ENCODE peak calls at places on chromosomes 2 and 18, in six cellular contexts. Q is spleen, H is HepG2, C is GM12878, U is transverse colon, B is SK-N-SH. R is an unnamed sample. For H3K4me1, the result is how much of the 10 kb centered on the place peaks cover.

GRCh38 chr2:207189040-207189439 is 23.3 kb upstream of the KLF7 start:
- DNase-seq in Q (no peak), H (no peak), C (no peak), U (no peak), B (no peak), R (no peak)

GRCh38 chr2:127528487-127528886 is 2.2 kb upstream of the IWS1 start:
- DNase-seq in Q (no peak), H (no peak), C (no peak), U (no peak), B (no peak), R (no peak)

GRCh38 chr2:197464180-197464579 is 10.8 kb downstream of the COQ10B start:
- DNase-seq in Q (no peak), H (no peak), C (no peak), U (no peak), B (no peak), R (no peak)

GRCh38 chr18:68779169-68779568 is 18.7 kb upstream of the CCDC102B start:
- DNase-seq in Q (no peak), H (no peak), C (no peak), U (no peak), B (no peak), R (no peak)

GRCh38 chr2:224754129-224754528 is 38.0 kb upstream of the CCDC195 start:
- DNase-seq in Q (no peak), H (no peak), C (no peak), U (no peak), B (no peak), R (no peak)

GRCh38 chr2:49753344-49753930 is 599.1 kb upstream of the FSHR start:
- DNase-seq in Q (no peak), H (peak), C (no peak), U (no peak), B (no peak), R (no peak)

GRCh38 chr2:79512442-79513401 is at the start of gene CTNNA2:
- DNase-seq in Q (peak), H (peak), C (no peak), U (peak), B (peak), R (no peak)

GRCh38 chr2:10935953-10936942 is 24.5 kb downstream of the KCNF1 start:
- DNase-seq in Q (no peak), H (peak), C (no peak), U (no peak), B (no peak), R (no peak)

GRCh38 chr18:77013777-77014525 is 118.6 kb downstream of the MBP start:
- DNase-seq in Q (no peak), H (no peak), C (no peak), U (peak), B (no peak), R (peak)

DNA sequence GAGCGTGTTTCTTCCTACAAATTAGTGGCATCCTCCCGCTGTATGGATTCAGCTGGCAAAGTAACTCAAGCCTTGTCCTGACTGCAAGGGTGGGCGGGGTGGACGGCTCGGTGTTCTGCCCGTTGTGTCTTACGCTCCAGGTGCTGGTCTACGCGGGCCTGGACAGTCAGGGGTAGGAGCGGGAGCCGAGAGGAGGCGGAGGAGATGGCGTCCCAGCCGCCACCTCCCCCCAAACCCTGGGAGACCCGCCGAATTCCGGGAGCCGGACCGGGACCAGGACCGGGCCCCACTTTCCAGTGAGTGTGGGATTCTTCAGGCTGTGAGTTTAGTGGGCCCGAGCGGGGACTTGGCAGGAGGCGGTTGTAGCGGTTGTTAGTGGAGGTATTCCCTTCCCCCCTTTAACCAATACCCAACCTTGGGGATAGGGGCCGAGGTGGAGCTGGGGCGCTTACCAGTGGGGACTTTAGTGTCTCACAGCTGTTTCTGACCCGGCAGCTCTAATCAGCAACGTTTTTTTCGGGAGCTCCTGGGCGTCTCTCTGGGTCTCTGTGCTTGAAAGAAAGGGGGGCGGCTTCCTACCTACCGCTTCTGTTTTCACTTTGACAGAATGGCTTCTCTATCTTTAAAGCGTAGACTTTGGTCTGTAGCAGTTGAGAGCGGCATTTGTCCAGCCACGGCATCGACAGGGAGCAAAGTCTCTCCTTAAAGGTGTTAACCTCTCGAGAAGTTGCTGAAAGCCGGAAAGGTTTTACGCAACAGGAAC is at the start of the genes PEX13 and PUS10:
- DNase-seq in Q (peak), H (peak), C (peak), U (peak), B (peak), R (peak)
- TF ChIP-seq POLR2AphosphoS5 in Q (peak), H (peak), C (no peak), U (no peak), B (peak), R (no peak)

GRCh38 chr2:237254911-237255578 is 158.9 kb downstream of the COL6A3 start:
- DNase-seq in Q (no peak), H (no peak), C (no peak), U (no peak), B (no peak), R (no peak)
- H3K4me1 ChIP-seq in Q (under half), H (under half), C (under half), U (under half), B (under half), R (under half)

GRCh38 chr18:80196528-80197320 is 50.6 kb downstream of the PARD6G start:
- DNase-seq in Q (no peak), H (no peak), C (no peak), U (no peak), B (no peak), R (no peak)

GRCh38 chr18:80198994-80199748 is 48.1 kb downstream of the PARD6G start:
- DNase-seq in Q (no peak), H (no peak), C (no peak), U (no peak), B (no peak), R (no peak)

GRCh38 chr18:80194874-80195570 is 52.3 kb downstream of the PARD6G start:
- DNase-seq in Q (no peak), H (no peak), C (peak), U (no peak), B (no peak), R (peak)

GRCh38 chr18:80198391-80198790 is 48.9 kb downstream of the PARD6G start:
- DNase-seq in Q (no peak), H (no peak), C (no peak), U (no peak), B (no peak), R (no peak)

GRCh38 chr18:80197490-80197889 is 49.8 kb downstream of the PARD6G start:
- DNase-seq in Q (no peak), H (no peak), C (no peak), U (no peak), B (no peak), R (no peak)
- H3K27ac ChIP-seq in Q (peak), H (no peak), C (no peak), U (no peak), B (no peak), R (peak)

DNA sequence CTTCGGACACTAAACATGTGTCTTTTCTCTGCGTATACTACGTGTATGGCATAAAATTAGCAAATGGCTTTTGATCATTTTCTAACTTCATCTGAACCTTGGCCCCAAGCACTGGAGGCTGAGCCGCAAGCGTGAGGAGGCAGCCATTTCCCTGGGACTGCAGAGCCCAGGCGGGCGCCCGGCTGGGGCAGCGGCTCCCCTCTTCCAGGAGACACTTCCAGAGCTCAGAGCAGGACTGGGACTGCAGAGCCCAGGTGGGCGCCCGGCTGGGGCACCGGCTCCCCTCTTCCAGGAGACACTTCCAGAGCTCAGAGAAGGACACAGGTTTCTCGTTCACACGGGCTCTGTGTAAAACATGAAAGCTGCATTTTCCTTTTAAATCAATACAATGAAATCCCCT is 484.1 kb upstream of the SALL3 start:
- DNase-seq in Q (no peak), H (no peak), C (no peak), U (no peak), B (no peak), R (no peak)
- TF ChIP-seq POLR2AphosphoS5 in Q (no peak), H (no peak), C (no peak), U (no peak), B (no peak), R (no peak)

GRCh38 chr18:51527826-51528225 is 330.3 kb upstream of the MEX3C start:
- DNase-seq in Q (no peak), H (no peak), C (no peak), U (no peak), B (no peak), R (no peak)
- H3K4me1 ChIP-seq in Q (under half), H (under half), C (under half), U (under half), B (under half), R (under half)

DNA sequence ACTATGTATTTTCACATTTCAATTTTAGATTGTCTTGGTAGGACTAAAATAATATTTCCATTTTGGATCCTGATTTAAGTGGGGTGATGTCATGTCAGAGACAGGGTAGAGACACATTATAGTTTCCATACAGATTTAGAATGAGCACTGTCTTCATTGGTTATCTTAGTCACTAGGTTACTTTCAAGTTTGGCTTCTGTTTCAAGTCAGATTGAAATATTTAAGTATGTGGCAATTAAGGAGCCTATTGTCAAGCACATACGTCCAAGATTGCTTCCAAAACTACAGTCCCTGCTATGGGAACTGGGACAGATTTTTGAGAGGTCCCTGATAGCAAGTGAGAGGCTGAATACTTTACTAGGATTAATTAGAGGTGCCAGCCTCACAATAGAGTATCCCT is 89.2 kb upstream of the FAM117B start:
- DNase-seq in Q (no peak), H (no peak), C (no peak), U (no peak), B (no peak), R (no peak)
- H3K27ac ChIP-seq in Q (no peak), H (no peak), C (no peak), U (no peak), B (peak), R (no peak)

DNA sequence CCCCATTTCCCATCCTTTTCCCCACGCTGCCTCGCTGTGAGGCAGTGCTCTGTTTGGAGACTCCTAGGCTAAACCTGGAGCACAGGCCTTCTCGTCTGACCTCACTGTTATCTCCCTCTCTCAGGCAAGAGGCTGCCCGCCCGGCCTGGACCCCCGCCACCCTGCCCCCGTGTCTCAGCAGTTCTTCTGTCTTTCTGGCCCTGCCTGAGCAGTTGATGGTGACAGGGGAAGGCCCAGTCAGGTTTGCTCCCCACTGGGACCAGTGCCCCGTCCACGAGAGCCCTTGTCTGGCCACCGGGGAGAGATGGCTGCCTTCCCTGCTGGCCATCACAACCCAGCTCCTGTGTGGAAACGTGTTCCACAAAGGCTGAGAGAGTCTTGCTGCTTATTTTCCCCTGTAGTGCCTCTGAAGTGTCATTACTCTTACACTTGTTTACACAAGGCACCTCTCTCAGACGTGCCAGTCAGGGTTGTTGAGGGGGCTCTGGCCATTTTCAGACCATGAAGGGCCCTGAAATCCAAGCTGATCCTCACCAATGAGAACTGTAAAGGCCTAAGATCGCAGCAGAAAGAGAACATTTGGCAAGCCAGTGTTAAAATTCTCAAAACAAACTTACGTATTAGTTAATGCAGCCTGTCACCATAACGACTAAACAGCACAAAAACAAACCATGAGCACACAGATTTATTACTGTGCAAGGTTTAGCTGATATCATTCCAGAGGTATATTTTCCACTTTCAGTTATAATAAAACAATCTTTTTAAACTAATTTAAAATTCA is 210.8 kb downstream of the NDUFA10 start:
- DNase-seq in Q (peak), H (no peak), C (no peak), U (no peak), B (no peak), R (peak)
- TF ChIP-seq POLR2AphosphoS5 in Q (no peak), H (no peak), C (no peak), U (peak), B (no peak), R (no peak)

GRCh38 chr2:7007488-7007845 is 90.3 kb downstream of the RNF144A start:
- DNase-seq in Q (no peak), H (no peak), C (no peak), U (no peak), B (no peak), R (no peak)

GRCh38 chr2:7011376-7012083 is 94.3 kb downstream of the RNF144A start:
- DNase-seq in Q (no peak), H (no peak), C (no peak), U (no peak), B (no peak), R (no peak)

GRCh38 chr2:7010376-7010775 is 93.2 kb downstream of the RNF144A start:
- DNase-seq in Q (no peak), H (no peak), C (no peak), U (no peak), B (no peak), R (no peak)

GRCh38 chr2:7009207-7009911 is 92.1 kb downstream of the RNF144A start:
- DNase-seq in Q (peak), H (no peak), C (no peak), U (no peak), B (no peak), R (no peak)

GRCh38 chr2:7007846-7008741 is 90.9 kb downstream of the RNF144A start:
- DNase-seq in Q (peak), H (no peak), C (peak), U (peak), B (peak), R (peak)
- H3K4me1 ChIP-seq in Q (half or more), H (under half), C (under half), U (under half), B (under half), R (under half)

GRCh38 chr2:8438476-8438875 is 243.4 kb upstream of the ID2 start:
- DNase-seq in Q (peak), H (no peak), C (no peak), U (peak), B (no peak), R (no peak)
- H3K27ac ChIP-seq in Q (peak), H (no peak), C (no peak), U (no peak), B (no peak), R (no peak)

R was measured in suprapubic skin.